ENCODE peak calls at places on chromosomes 1 and 21, in six cellular contexts. A, Q, O, I, V and R are unnamed samples.

GRCh38 chr1:15692121-15692682 is 8.1 kb downstream of the PLEKHM2 start:
- DNase-seq in A (peak; percentile 89), O (no peak), I (no peak), Q (no peak), V (no peak), R (no peak)

GRCh38 chr1:4124631-4125145 is 224.6 kb upstream of the C1orf174 start:
- DNase-seq in A (no peak), I (no peak), V (no peak), Q (no peak), O (no peak), R (no peak)

GRCh38 chr1:222096476-222096772 is 354.5 kb upstream of the DUSP10 start:
- DNase-seq in I (no peak), A (no peak), V (no peak), Q (no peak), O (no peak), R (no peak)

GRCh38 chr1:15451014-15451722 is 5.4 kb upstream of the CELA2A start:
- DNase-seq in A (no peak), O (no peak), I (no peak), Q (no peak), V (no peak), R (no peak)

GRCh38 chr1:11422701-11423100 is 56.3 kb upstream of the DISP3 start:
- DNase-seq in V (no peak), O (no peak), I (no peak), A (no peak), Q (no peak), R (no peak)

GRCh38 chr1:228281631-228282328 is 73.9 kb downstream of the OBSCN start:
- DNase-seq in A (no peak), I (no peak), O (no peak), Q (no peak), V (no peak), R (no peak)

GRCh38 chr1:33507661-33508060 is 35.2 kb downstream of the ZSCAN20 start:
- DNase-seq in I (no peak), O (no peak), V (no peak), A (no peak), Q (no peak), R (no peak)

GRCh38 chr1:243230914-243231313 is 24.2 kb downstream of the CEP170 start:
- DNase-seq in V (no peak), Q (no peak), I (peak; percentile 24), A (peak; percentile 24), O (peak; percentile 15), R (peak; percentile 51)

GRCh38 chr1:116154536-116154935 is 43.3 kb downstream of the MAB21L3 start:
- DNase-seq in I (no peak), V (no peak), Q (no peak), O (no peak), A (no peak), R (no peak)

GRCh38 chr1:87644033-87644432 is 315.4 kb downstream of the LMO4 start:
- DNase-seq in V (no peak), I (no peak), Q (no peak), A (no peak), O (no peak), R (no peak)

GRCh38 chr1:214864896-214865688 is 217.4 kb upstream of the KCNK2 start:
- DNase-seq in Q (no peak), I (no peak), O (no peak), V (no peak), A (no peak), R (peak; percentile 22)

GRCh38 chr1:59775480-59775879 is 39.3 kb upstream of the HOOK1 start:
- DNase-seq in V (no peak), A (no peak), O (no peak), Q (no peak), I (no peak), R (no peak)

GRCh38 chr1:214425723-214426419 is 125.5 kb downstream of the PTPN14 start:
- DNase-seq in I (no peak), Q (no peak), O (no peak), V (no peak), A (no peak), R (no peak)

GRCh38 chr1:16156848-16157495 is 1.1 kb upstream of the EPHA2 start:
- DNase-seq in A (no peak), V (no peak), I (no peak), Q (no peak), O (peak; percentile 55), R (no peak)

GRCh38 chr1:113540328-113540727 is 150.0 kb downstream of the MAGI3 start:
- DNase-seq in V (no peak), O (peak; percentile 37), A (no peak), Q (no peak), I (no peak), R (no peak)

GRCh38 chr1:213247038-213247437 is 196.0 kb downstream of the RPS6KC1 start:
- DNase-seq in Q (no peak), A (no peak), I (no peak), V (no peak), O (no peak), R (no peak)

GRCh38 chr1:116740296-116740695 is 13.9 kb upstream of the CD2 start:
- DNase-seq in A (no peak), V (no peak), Q (no peak), I (no peak), O (no peak), R (no peak)

GRCh38 chr1:16178596-16179497 is 23.0 kb upstream of the EPHA2 start:
- DNase-seq in A (no peak), Q (no peak), O (peak; percentile 84), I (no peak), V (no peak), R (peak; percentile 83)

GRCh38 chr21:42201615-42202161 is 17.3 kb upstream of the ABCG1 start:
- DNase-seq in O (no peak), V (no peak), I (no peak), Q (no peak), A (no peak), R (no peak)

GRCh38 chr21:42202321-42202720 is 16.6 kb upstream of the ABCG1 start:
- DNase-seq in I (no peak), O (no peak), Q (no peak), A (no peak), V (no peak), R (no peak)

GRCh38 chr21:42198949-42199348 is 20.0 kb upstream of the ABCG1 start:
- DNase-seq in V (no peak), Q (no peak), O (no peak), I (no peak), A (no peak), R (no peak)

GRCh38 chr21:42199488-42200463 is 19.2 kb upstream of the ABCG1 start:
- DNase-seq in V (peak; percentile 8), O (peak; percentile 10), Q (no peak), A (peak; percentile 8), I (no peak), R (peak; percentile 39)

GRCh38 chr21:42200906-42201614 is 17.9 kb upstream of the ABCG1 start:
- DNase-seq in V (no peak), I (no peak), O (no peak), Q (no peak), A (no peak), R (no peak)
- TF ChIP-seq CHD2 in V (no peak), I (no peak), O (no peak), Q (no peak), A (no peak), R (no peak)

DNA sequence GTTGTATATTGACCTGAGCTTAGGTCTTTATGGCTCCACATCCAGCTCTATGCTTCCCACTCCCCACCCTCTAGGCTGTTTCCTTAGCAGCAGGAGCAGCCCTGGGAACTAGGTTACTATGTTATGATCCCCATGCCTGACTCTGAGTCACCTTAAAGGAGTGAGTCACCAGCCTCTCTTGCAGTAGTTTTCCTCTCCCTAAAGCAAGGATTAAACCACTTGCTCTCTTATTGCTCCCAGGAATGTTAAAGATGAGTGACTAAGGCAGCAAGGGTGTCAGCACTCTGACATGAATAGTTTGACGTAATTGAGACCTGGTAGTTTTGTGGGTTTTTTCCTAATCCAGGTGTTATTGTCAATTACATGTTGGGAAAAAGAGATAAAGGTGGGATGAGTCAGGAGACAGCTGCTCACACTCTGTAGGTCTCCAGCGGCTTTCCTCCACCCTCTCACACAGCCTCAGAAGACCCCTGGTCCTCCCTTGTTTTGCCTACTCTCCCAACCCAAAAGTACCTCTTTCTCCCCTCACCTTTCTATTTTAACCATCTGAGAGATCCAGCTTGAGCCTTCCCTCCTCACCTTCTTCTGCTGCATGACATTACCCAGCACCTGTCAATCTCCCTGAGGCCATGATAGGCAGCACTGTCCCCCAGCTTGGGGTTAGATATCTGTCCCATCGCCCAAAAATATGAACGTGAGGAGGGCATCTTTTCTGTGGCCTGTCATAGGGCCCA is 369.1 kb upstream of the VAMP3 start:
- DNase-seq in O (peak; percentile 41), V (no peak), I (peak; percentile 22), Q (no peak), A (peak; percentile 7), R (peak; percentile 95)
- TF ChIP-seq CHD2 in O (no peak), V (no peak), I (no peak), Q (no peak), A (no peak), R (no peak)

GRCh38 chr1:180310095-180310494 is 80.0 kb downstream of the LHX4 start:
- DNase-seq in I (no peak), V (no peak), A (no peak), Q (no peak), O (peak; percentile 52), R (peak; percentile 83)

GRCh38 chr1:180309338-180309737 is 79.3 kb downstream of the LHX4 start:
- DNase-seq in Q (no peak), A (no peak), I (no peak), O (peak; percentile 54), V (no peak), R (peak; percentile 48)

DNA sequence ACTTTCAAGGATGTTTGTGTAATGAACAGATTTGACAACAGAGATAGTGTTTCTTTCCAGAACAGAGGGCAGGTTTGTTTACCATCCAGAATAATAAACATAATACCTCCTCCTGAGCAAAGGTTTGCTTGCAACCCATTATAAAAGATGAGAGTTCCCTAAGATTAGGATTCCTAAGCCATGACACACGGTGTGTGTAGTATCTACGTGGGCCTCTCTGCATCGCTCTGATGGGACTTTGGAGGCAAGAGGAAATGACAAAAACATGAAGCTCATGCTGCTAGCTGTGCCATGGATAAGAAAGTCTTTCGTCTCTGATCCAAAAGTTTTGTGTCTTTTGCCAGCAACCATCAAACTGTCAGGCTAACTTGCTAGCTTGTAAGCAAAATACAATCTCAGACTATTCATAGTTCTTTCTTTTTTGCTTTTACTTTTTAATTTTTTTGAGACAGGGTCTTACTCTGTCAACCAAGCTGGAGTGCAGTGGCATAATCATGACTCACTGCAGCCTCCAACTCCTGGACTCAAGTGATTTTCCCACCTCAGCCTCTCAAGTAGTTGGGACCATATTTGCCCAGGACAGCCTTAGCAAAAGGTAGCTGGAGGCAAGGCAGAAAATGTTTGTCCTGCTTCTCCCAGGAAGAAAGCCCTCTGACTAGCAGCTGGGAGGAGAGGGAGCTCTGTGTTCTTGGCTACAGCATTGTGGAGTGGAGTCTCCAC is 81.1 kb downstream of the LHX4 start:
- DNase-seq in I (no peak), Q (no peak), V (no peak), A (no peak), O (no peak), R (peak; percentile 76)
- TF ChIP-seq CHD2 in I (no peak), Q (no peak), V (no peak), A (no peak), O (no peak), R (no peak)

GRCh38 chr1:174262747-174263241 is 103.5 kb downstream of the RABGAP1L start:
- DNase-seq in Q (no peak), A (peak; percentile 50), I (peak; percentile 62), O (peak; percentile 46), V (peak; percentile 11), R (peak; percentile 50)

DNA sequence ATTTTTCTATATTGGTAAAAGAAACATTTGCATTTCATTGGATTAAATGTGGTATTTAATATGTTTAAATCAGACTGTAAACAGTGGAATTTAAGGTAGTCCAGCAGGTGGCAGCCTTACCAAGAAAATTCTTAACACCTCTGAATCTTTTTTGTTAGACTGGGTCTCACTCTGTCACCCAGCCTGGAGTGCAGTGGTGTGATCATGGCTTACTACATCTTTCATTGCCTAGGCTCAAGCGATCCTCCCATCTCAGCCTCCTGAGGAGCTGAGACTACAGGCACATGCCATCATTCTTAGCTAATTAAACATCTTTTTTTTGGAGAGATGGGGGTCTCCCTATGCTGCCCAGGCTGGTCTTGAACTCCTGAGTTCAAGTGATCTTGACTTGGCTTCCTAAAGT is 98.8 kb downstream of the RABGAP1L start:
- DNase-seq in A (peak; percentile 65), V (no peak), Q (no peak), O (peak; percentile 45), I (peak; percentile 36), R (peak; percentile 53)
- TF ChIP-seq CHD2 in A (no peak), V (no peak), Q (no peak), O (no peak), I (no peak), R (no peak)